ENCODE peak calls at places on chromosome 17, in four cellular contexts. One of them, this sample, is unnamed.

GRCh38 chr17:73489333-73489732 is 154.9 kb downstream of the SDK2 start:
- DNase-seq in GM03348: no peak
- DNase-seq in stimulated activated naive B cell treated with anti-CD40 and anti-IgM and Interleukin-4, amounts not matched to agents 10 μg/mL and 1 μg/mL and 100 μg/mL, for 72 hours: no peak
- DNase-seq in MG63: no peak
- DNase-seq in this sample: no peak

GRCh38 chr17:48587276-48588073 is 2.6 kb downstream of the HOXB3 start:
- DNase-seq in GM03348: no peak
- DNase-seq in stimulated activated naive B cell treated with anti-CD40 and anti-IgM and Interleukin-4, amounts not matched to agents 10 μg/mL and 1 μg/mL and 100 μg/mL, for 72 hours: no peak
- DNase-seq in MG63: no peak
- DNase-seq in this sample: no peak

GRCh38 chr17:19683117-19683516 is 33.3 kb downstream of the SLC47A2 start:
- DNase-seq in GM03348: no peak
- DNase-seq in stimulated activated naive B cell treated with anti-CD40 and anti-IgM and Interleukin-4, amounts not matched to agents 10 μg/mL and 1 μg/mL and 100 μg/mL, for 72 hours: no peak
- DNase-seq in MG63: no peak
- DNase-seq in this sample: no peak

GRCh38 chr17:3025421-3026124 is 37.8 kb downstream of the OR1D5 start:
- DNase-seq in GM03348: no peak
- DNase-seq in stimulated activated naive B cell treated with anti-CD40 and anti-IgM and Interleukin-4, amounts not matched to agents 10 μg/mL and 1 μg/mL and 100 μg/mL, for 72 hours: no peak
- DNase-seq in MG63: no peak
- DNase-seq in this sample: no peak

GRCh38 chr17:60743812-60744211 is 66.2 kb downstream of the BCAS3 start:
- DNase-seq in GM03348: peak
- DNase-seq in stimulated activated naive B cell treated with anti-CD40 and anti-IgM and Interleukin-4, amounts not matched to agents 10 μg/mL and 1 μg/mL and 100 μg/mL, for 72 hours: no peak
- DNase-seq in MG63: peak
- DNase-seq in this sample: no peak

GRCh38 chr17:75130632-75131277 is 787 bp downstream of the NT5C start:
- DNase-seq in GM03348: peak
- DNase-seq in stimulated activated naive B cell treated with anti-CD40 and anti-IgM and Interleukin-4, amounts not matched to agents 10 μg/mL and 1 μg/mL and 100 μg/mL, for 72 hours: no peak
- DNase-seq in MG63: peak
- DNase-seq in this sample: peak

GRCh38 chr17:48589831-48590602 is at the start of gene HOXB3:
- DNase-seq in GM03348: no peak
- DNase-seq in stimulated activated naive B cell treated with anti-CD40 and anti-IgM and Interleukin-4, amounts not matched to agents 10 μg/mL and 1 μg/mL and 100 μg/mL, for 72 hours: no peak
- DNase-seq in MG63: no peak
- DNase-seq in this sample: no peak

GRCh38 chr17:81471804-81472456 is 40.7 kb downstream of the ACTG1 start:
- DNase-seq in GM03348: peak
- DNase-seq in stimulated activated naive B cell treated with anti-CD40 and anti-IgM and Interleukin-4, amounts not matched to agents 10 μg/mL and 1 μg/mL and 100 μg/mL, for 72 hours: no peak
- DNase-seq in MG63: peak
- DNase-seq in this sample: no peak

GRCh38 chr17:50361561-50362480 is 11.2 kb downstream of the MRPL27 start:
- DNase-seq in GM03348: peak
- DNase-seq in stimulated activated naive B cell treated with anti-CD40 and anti-IgM and Interleukin-4, amounts not matched to agents 10 μg/mL and 1 μg/mL and 100 μg/mL, for 72 hours: peak
- DNase-seq in MG63: peak
- DNase-seq in this sample: no peak

GRCh38 chr17:17256316-17256715 is 19.3 kb upstream of the FLCN start:
- DNase-seq in GM03348: no peak
- DNase-seq in stimulated activated naive B cell treated with anti-CD40 and anti-IgM and Interleukin-4, amounts not matched to agents 10 μg/mL and 1 μg/mL and 100 μg/mL, for 72 hours: no peak
- DNase-seq in MG63: no peak
- DNase-seq in this sample: no peak

GRCh38 chr17:80575057-80575875 is 30.6 kb downstream of the RPTOR start:
- DNase-seq in GM03348: peak
- DNase-seq in stimulated activated naive B cell treated with anti-CD40 and anti-IgM and Interleukin-4, amounts not matched to agents 10 μg/mL and 1 μg/mL and 100 μg/mL, for 72 hours: peak
- DNase-seq in MG63: peak
- DNase-seq in this sample: peak

GRCh38 chr17:83189673-83190385 is 110.4 kb downstream of the METRNL start:
- DNase-seq in GM03348: peak
- DNase-seq in stimulated activated naive B cell treated with anti-CD40 and anti-IgM and Interleukin-4, amounts not matched to agents 10 μg/mL and 1 μg/mL and 100 μg/mL, for 72 hours: no peak
- DNase-seq in MG63: peak
- DNase-seq in this sample: no peak

GRCh38 chr17:2798188-2798587 is 1.9 kb downstream of the RAP1GAP2 start:
- DNase-seq in GM03348: no peak
- DNase-seq in stimulated activated naive B cell treated with anti-CD40 and anti-IgM and Interleukin-4, amounts not matched to agents 10 μg/mL and 1 μg/mL and 100 μg/mL, for 72 hours: no peak
- DNase-seq in MG63: no peak
- DNase-seq in this sample: no peak

GRCh38 chr17:2279707-2280106 is 23.9 kb downstream of the SMG6 start:
- DNase-seq in GM03348: no peak
- DNase-seq in stimulated activated naive B cell treated with anti-CD40 and anti-IgM and Interleukin-4, amounts not matched to agents 10 μg/mL and 1 μg/mL and 100 μg/mL, for 72 hours: no peak
- DNase-seq in MG63: no peak
- DNase-seq in this sample: no peak

GRCh38 chr17:30586818-30587595 is 109.8 kb downstream of the GOSR1 start:
- DNase-seq in GM03348: peak
- DNase-seq in stimulated activated naive B cell treated with anti-CD40 and anti-IgM and Interleukin-4, amounts not matched to agents 10 μg/mL and 1 μg/mL and 100 μg/mL, for 72 hours: no peak
- DNase-seq in MG63: no peak
- DNase-seq in this sample: no peak

GRCh38 chr17:82664276-82664575 is 16.0 kb upstream of the WDR45B start:
- DNase-seq in GM03348: no peak
- DNase-seq in stimulated activated naive B cell treated with anti-CD40 and anti-IgM and Interleukin-4, amounts not matched to agents 10 μg/mL and 1 μg/mL and 100 μg/mL, for 72 hours: no peak
- DNase-seq in MG63: no peak
- DNase-seq in this sample: no peak

GRCh38 chr17:36921131-36921851 is 16.0 kb upstream of the LHX1 start:
- DNase-seq in GM03348: no peak
- DNase-seq in stimulated activated naive B cell treated with anti-CD40 and anti-IgM and Interleukin-4, amounts not matched to agents 10 μg/mL and 1 μg/mL and 100 μg/mL, for 72 hours: no peak
- DNase-seq in MG63: no peak
- DNase-seq in this sample: no peak

GRCh38 chr17:61384384-61385090 is 15.1 kb upstream of the TBX2 start:
- DNase-seq in GM03348: no peak
- DNase-seq in stimulated activated naive B cell treated with anti-CD40 and anti-IgM and Interleukin-4, amounts not matched to agents 10 μg/mL and 1 μg/mL and 100 μg/mL, for 72 hours: no peak
- DNase-seq in MG63: no peak
- DNase-seq in this sample: no peak

GRCh38 chr17:72338847-72339790 is 218.3 kb downstream of the SOX9 start:
- DNase-seq in GM03348: peak
- DNase-seq in stimulated activated naive B cell treated with anti-CD40 and anti-IgM and Interleukin-4, amounts not matched to agents 10 μg/mL and 1 μg/mL and 100 μg/mL, for 72 hours: no peak
- DNase-seq in MG63: peak
- DNase-seq in this sample: no peak

GRCh38 chr17:81959362-81960129 is 1.4 kb downstream of the NOTUM start:
- DNase-seq in GM03348: peak
- DNase-seq in stimulated activated naive B cell treated with anti-CD40 and anti-IgM and Interleukin-4, amounts not matched to agents 10 μg/mL and 1 μg/mL and 100 μg/mL, for 72 hours: peak
- DNase-seq in MG63: peak
- DNase-seq in this sample: peak

GRCh38 chr17:64118452-64118979 is 11.4 kb downstream of the ERN1 start:
- DNase-seq in GM03348: peak
- DNase-seq in stimulated activated naive B cell treated with anti-CD40 and anti-IgM and Interleukin-4, amounts not matched to agents 10 μg/mL and 1 μg/mL and 100 μg/mL, for 72 hours: no peak
- DNase-seq in MG63: no peak
- DNase-seq in this sample: no peak